ENCODE peak calls at places on chromosome 20, in five cellular contexts. I is K562, D is dermis microvascular lymphatic vessel endothelial cell, W is Calu3, B is fibroblast of lung. T is an unnamed sample.

GRCh38 chr20:23255658-23256385 is 94.8 kb upstream of the NXT1 start:
- DNase-seq in I (no peak), D (no peak), W (no peak), B (peak), T (no peak)

GRCh38 chr20:46361386-46361785 is 45.0 kb downstream of the ELMO2 start:
- DNase-seq in I (no peak), D (no peak), W (no peak), B (no peak), T (no peak)

GRCh38 chr20:33008336-33009213 is 1.1 kb downstream of the BPIFB2 start:
- DNase-seq in I (no peak), D (no peak), W (no peak), B (no peak), T (no peak)

GRCh38 chr20:11001767-11002540 is 328.2 kb upstream of the JAG1 start:
- DNase-seq in I (no peak), D (peak), W (peak), B (peak), T (no peak)

GRCh38 chr20:47336013-47336754 is 20.3 kb downstream of the ZMYND8 start:
- DNase-seq in I (no peak), D (no peak), W (no peak), B (peak), T (no peak)

GRCh38 chr20:57872816-57873409 is 163.1 kb upstream of the PMEPA1 start:
- DNase-seq in I (no peak), D (no peak), W (no peak), B (no peak), T (no peak)

GRCh38 chr20:11260611-11261010 is 586.8 kb upstream of the JAG1 start:
- DNase-seq in I (no peak), D (no peak), W (no peak), B (peak), T (no peak)

GRCh38 chr20:3731944-3732326 is 550 bp upstream of the HSPA12B start:
- DNase-seq in I (no peak), D (no peak), W (no peak), B (no peak), T (no peak)

GRCh38 chr20:58327211-58327610 is 17.7 kb downstream of the RAB22A start:
- DNase-seq in I (peak), D (no peak), W (no peak), B (no peak), T (no peak)

GRCh38 chr20:42024653-42025052 is 406.5 kb upstream of the CHD6 start:
- DNase-seq in I (peak), D (no peak), W (no peak), B (no peak), T (peak)

GRCh38 chr20:41453006-41453950 is 86.7 kb upstream of the EMILIN3 start:
- DNase-seq in I (no peak), D (no peak), W (no peak), B (no peak), T (no peak)

GRCh38 chr20:34343458-34344255 is 19.4 kb upstream of the ITCH start:
- DNase-seq in I (peak), D (no peak), W (no peak), B (no peak), T (no peak)

GRCh38 chr20:3560162-3560561 is 89.3 kb downstream of the ATRN start:
- DNase-seq in I (no peak), D (no peak), W (no peak), B (no peak), T (no peak)

GRCh38 chr20:33349493-33349892 is 51.8 kb downstream of the CDK5RAP1 start:
- DNase-seq in I (no peak), D (no peak), W (no peak), B (no peak), T (no peak)

GRCh38 chr20:41234546-41234945 is 83.0 kb downstream of the ZHX3 start:
- DNase-seq in I (no peak), D (no peak), W (no peak), B (no peak), T (no peak)

GRCh38 chr20:6866741-6867140 is 99.3 kb downstream of the BMP2 start:
- DNase-seq in I (no peak), D (no peak), W (no peak), B (peak), T (no peak)

GRCh38 chr20:38866265-38867061 is 59.8 kb upstream of the FAM83D start:
- DNase-seq in I (no peak), D (peak), W (no peak), B (no peak), T (no peak)

GRCh38 chr20:17845701-17846475 is 122.7 kb downstream of the SNX5 start:
- DNase-seq in I (no peak), D (peak), W (peak), B (peak), T (no peak)

GRCh38 chr20:45041464-45042337 is 59.2 kb downstream of the KCNS1 start:
- DNase-seq in I (no peak), D (peak), W (peak), B (peak), T (no peak)

GRCh38 chr20:43915209-43916072 is 789 bp downstream of the TOX2 start:
- DNase-seq in I (no peak), D (no peak), W (no peak), B (peak), T (no peak)

GRCh38 chr20:32336918-32337347 is 21.2 kb upstream of the ASXL1 start:
- DNase-seq in I (peak), D (no peak), W (no peak), B (peak), T (peak)

GRCh38 chr20:57170343-57170742 is 96.1 kb downstream of the BMP7 start:
- DNase-seq in I (peak), D (no peak), W (no peak), B (no peak), T (no peak)

GRCh38 chr20:44218441-44218840 is 7.9 kb upstream of the OSER1 start:
- DNase-seq in I (no peak), D (no peak), W (no peak), B (no peak), T (no peak)

GRCh38 chr20:61631770-61632169 is 379.7 kb downstream of the CDH4 start:
- DNase-seq in I (peak), D (no peak), W (no peak), B (no peak), T (no peak)